ENCODE peak calls at places on chromosomes 12 and 14, in seven cellular contexts. One of them, this sample, is unnamed. For H3K9me3, the result is how much of the 10 kb centered on the place peaks cover.

GRCh38 chr12:5503774-5504173 is 71.9 kb downstream of the NTF3 start:
- DNase-seq in A549: no peak
- DNase-seq in upper lobe of right lung: no peak
- DNase-seq in endodermal cell: no peak
- DNase-seq in tibial artery: no peak
- DNase-seq in heart left ventricle: no peak
- DNase-seq in stomach: no peak
- DNase-seq in this sample: no peak

GRCh38 chr12:112419269-112420133 is 754 bp downstream of the PTPN11 start:
- DNase-seq in heart left ventricle: peak
- DNase-seq in tibial artery: peak
- DNase-seq in A549: peak
- DNase-seq in endodermal cell: peak
- DNase-seq in upper lobe of right lung: peak
- DNase-seq in stomach: peak
- DNase-seq in this sample: peak

GRCh38 chr12:110744176-110744575 is 1.5 kb upstream of the PPP1CC start:
- DNase-seq in upper lobe of right lung: no peak
- DNase-seq in endodermal cell: no peak
- DNase-seq in A549: peak
- DNase-seq in stomach: no peak
- DNase-seq in tibial artery: no peak
- DNase-seq in heart left ventricle: no peak
- DNase-seq in this sample: no peak

GRCh38 chr12:4027412-4027811 is 154.2 kb upstream of the PARP11 start:
- DNase-seq in upper lobe of right lung: no peak
- DNase-seq in heart left ventricle: no peak
- DNase-seq in tibial artery: no peak
- DNase-seq in stomach: no peak
- DNase-seq in A549: no peak
- DNase-seq in endodermal cell: no peak
- DNase-seq in this sample: no peak

GRCh38 chr14:21109377-21110260 is 8.8 kb downstream of the TMEM253 start:
- DNase-seq in upper lobe of right lung: no peak
- DNase-seq in heart left ventricle: no peak
- DNase-seq in A549: no peak
- DNase-seq in stomach: no peak
- DNase-seq in tibial artery: no peak
- DNase-seq in endodermal cell: no peak
- DNase-seq in this sample: no peak

GRCh38 chr12:65822732-65823480 is 1.4 kb upstream of the HMGA2 start:
- DNase-seq in heart left ventricle: no peak
- DNase-seq in stomach: peak
- DNase-seq in tibial artery: no peak
- DNase-seq in endodermal cell: peak
- DNase-seq in upper lobe of right lung: no peak
- DNase-seq in A549: peak
- DNase-seq in this sample: no peak

GRCh38 chr12:24854017-24854416 is 94.9 kb downstream of the BCAT1 start:
- DNase-seq in endodermal cell: no peak
- DNase-seq in upper lobe of right lung: no peak
- DNase-seq in tibial artery: no peak
- DNase-seq in stomach: no peak
- DNase-seq in A549: no peak
- DNase-seq in heart left ventricle: no peak
- DNase-seq in this sample: no peak

GRCh38 chr14:22131749-22132476 is 457.1 kb downstream of the DAD1 start:
- DNase-seq in heart left ventricle: no peak
- DNase-seq in upper lobe of right lung: no peak
- DNase-seq in tibial artery: no peak
- DNase-seq in endodermal cell: peak
- DNase-seq in A549: peak
- DNase-seq in stomach: no peak
- DNase-seq in this sample: peak

GRCh38 chr14:75301666-75302325 is 23.2 kb downstream of the FOS start:
- DNase-seq in tibial artery: peak
- DNase-seq in stomach: no peak
- DNase-seq in upper lobe of right lung: peak
- DNase-seq in endodermal cell: no peak
- DNase-seq in A549: peak
- DNase-seq in heart left ventricle: no peak
- DNase-seq in this sample: no peak

GRCh38 chr12:132170637-132171292 is 26.5 kb downstream of the NOC4L start:
- DNase-seq in stomach: no peak
- DNase-seq in upper lobe of right lung: peak
- DNase-seq in tibial artery: no peak
- DNase-seq in heart left ventricle: peak
- DNase-seq in A549: no peak
- DNase-seq in endodermal cell: no peak
- DNase-seq in this sample: peak

GRCh38 chr12:67052981-67053380 is 216.2 kb upstream of the CAND1 start:
- DNase-seq in endodermal cell: no peak
- DNase-seq in A549: no peak
- DNase-seq in heart left ventricle: no peak
- DNase-seq in tibial artery: no peak
- DNase-seq in upper lobe of right lung: no peak
- DNase-seq in stomach: no peak
- DNase-seq in this sample: no peak

DNA sequence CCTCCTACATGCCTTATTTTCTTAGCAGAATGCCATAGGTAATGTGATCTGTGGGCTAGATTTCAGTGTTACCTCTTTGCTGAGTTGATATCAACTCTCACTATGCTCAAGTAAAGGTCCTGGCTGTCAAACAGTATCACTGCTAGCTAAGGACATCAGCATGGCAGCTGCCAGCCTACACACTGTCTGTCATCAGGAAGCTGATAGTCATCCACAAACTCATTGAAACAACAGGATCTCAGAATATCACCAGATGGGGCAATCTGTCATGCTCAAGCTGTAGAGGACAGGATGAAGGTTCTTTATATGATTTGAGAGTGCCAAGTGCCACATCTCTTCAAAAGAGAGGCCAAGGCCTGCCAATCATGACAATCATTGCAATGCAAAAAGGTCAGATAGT is 811.5 kb upstream of the SEL1L start:
- DNase-seq in stomach: no peak
- DNase-seq in tibial artery: no peak
- DNase-seq in upper lobe of right lung: no peak
- DNase-seq in endodermal cell: no peak
- DNase-seq in heart left ventricle: no peak
- DNase-seq in A549: no peak
- DNase-seq in this sample: no peak
- H3K9me3 ChIP-seq in stomach: under half
- H3K9me3 ChIP-seq in tibial artery: under half
- H3K9me3 ChIP-seq in upper lobe of right lung: under half
- H3K9me3 ChIP-seq in endodermal cell: under half
- H3K9me3 ChIP-seq in heart left ventricle: under half
- H3K9me3 ChIP-seq in A549: under half
- H3K9me3 ChIP-seq in this sample: under half

GRCh38 chr12:117750657-117751056 is 218.1 kb downstream of the KSR2 start:
- DNase-seq in endodermal cell: peak
- DNase-seq in heart left ventricle: no peak
- DNase-seq in A549: no peak
- DNase-seq in tibial artery: no peak
- DNase-seq in upper lobe of right lung: no peak
- DNase-seq in stomach: no peak
- DNase-seq in this sample: no peak
- TF ChIP-seq CTCF in endodermal cell: no peak
- TF ChIP-seq CTCF in heart left ventricle: no peak
- TF ChIP-seq CTCF in A549: no peak
- TF ChIP-seq CTCF in tibial artery: no peak
- TF ChIP-seq CTCF in upper lobe of right lung: no peak
- TF ChIP-seq CTCF in stomach: no peak
- TF ChIP-seq CTCF in this sample: no peak

GRCh38 chr12:12239127-12239526 is 27.7 kb downstream of the LRP6 start:
- DNase-seq in stomach: no peak
- DNase-seq in endodermal cell: no peak
- DNase-seq in heart left ventricle: no peak
- DNase-seq in tibial artery: no peak
- DNase-seq in upper lobe of right lung: no peak
- DNase-seq in A549: no peak
- DNase-seq in this sample: no peak
- H3K9me3 ChIP-seq in stomach: under half
- H3K9me3 ChIP-seq in endodermal cell: under half
- H3K9me3 ChIP-seq in heart left ventricle: under half
- H3K9me3 ChIP-seq in tibial artery: under half
- H3K9me3 ChIP-seq in upper lobe of right lung: under half
- H3K9me3 ChIP-seq in A549: under half
- H3K9me3 ChIP-seq in this sample: under half

GRCh38 chr14:105102361-105102760 is 37.1 kb upstream of the GPR132 start:
- DNase-seq in upper lobe of right lung: no peak
- DNase-seq in heart left ventricle: no peak
- DNase-seq in A549: no peak
- DNase-seq in endodermal cell: no peak
- DNase-seq in stomach: no peak
- DNase-seq in tibial artery: no peak
- DNase-seq in this sample: no peak
- TF ChIP-seq CTCF in upper lobe of right lung: no peak
- TF ChIP-seq CTCF in heart left ventricle: no peak
- TF ChIP-seq CTCF in A549: no peak
- TF ChIP-seq CTCF in endodermal cell: no peak
- TF ChIP-seq CTCF in stomach: no peak
- TF ChIP-seq CTCF in tibial artery: no peak
- TF ChIP-seq CTCF in this sample: no peak

DNA sequence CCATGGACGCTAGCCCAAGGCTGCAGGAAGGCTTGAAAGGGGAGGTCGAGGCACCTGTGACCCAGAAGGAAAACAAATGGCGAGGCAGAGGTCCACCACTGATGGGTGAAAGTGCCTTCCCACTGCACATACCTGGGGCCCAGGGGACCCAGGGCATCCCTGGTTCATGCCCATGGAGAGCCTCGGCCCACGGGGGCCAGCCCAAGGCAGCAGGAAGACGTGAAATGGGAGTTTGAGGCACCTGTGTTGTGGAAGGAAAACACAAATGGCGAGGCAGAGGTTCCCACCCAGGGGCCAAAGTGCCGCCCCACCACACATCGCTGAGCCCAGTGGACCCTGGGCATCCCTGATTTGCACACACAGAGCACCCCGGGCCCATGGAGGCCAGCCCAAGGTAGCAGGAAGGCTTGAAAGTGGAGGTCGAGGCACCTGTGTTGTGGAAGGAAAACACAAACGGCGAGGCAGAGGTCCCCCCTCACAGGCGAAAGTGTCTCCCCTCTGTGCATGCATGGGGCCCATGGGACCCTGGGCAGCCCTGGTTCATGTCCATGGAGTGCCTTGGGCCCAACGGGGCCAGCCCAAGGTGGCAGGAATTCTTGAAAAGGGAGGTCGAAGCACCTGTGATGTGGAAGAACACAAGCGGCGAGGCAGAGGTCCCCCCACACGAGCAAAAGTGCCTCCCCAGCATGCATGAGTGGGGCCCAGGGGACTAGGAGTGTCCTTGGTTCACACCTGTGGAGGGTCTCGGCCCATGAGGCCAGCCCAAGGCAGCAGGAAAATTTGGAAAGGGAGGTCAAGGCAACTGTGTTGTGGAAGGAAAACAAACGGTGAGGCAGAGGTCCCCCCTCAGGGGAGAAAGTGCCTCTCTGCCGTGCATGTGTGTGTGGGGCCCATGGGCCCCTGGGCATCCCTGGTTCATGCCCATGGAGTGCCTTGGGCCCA is 383.3 kb downstream of the ALG10 start:
- DNase-seq in tibial artery: peak
- DNase-seq in heart left ventricle: peak
- DNase-seq in upper lobe of right lung: peak
- DNase-seq in stomach: no peak
- DNase-seq in A549: no peak
- DNase-seq in endodermal cell: peak
- DNase-seq in this sample: peak
- H3K9me3 ChIP-seq in tibial artery: under half
- H3K9me3 ChIP-seq in heart left ventricle: under half
- H3K9me3 ChIP-seq in upper lobe of right lung: under half
- H3K9me3 ChIP-seq in stomach: half or more
- H3K9me3 ChIP-seq in A549: under half
- H3K9me3 ChIP-seq in endodermal cell: half or more
- H3K9me3 ChIP-seq in this sample: under half

GRCh38 chr12:46382425-46382973 is 9.9 kb upstream of the SLC38A2 start:
- DNase-seq in tibial artery: no peak
- DNase-seq in A549: no peak
- DNase-seq in endodermal cell: peak
- DNase-seq in stomach: no peak
- DNase-seq in heart left ventricle: no peak
- DNase-seq in upper lobe of right lung: no peak
- DNase-seq in this sample: no peak

GRCh38 chr12:46382974-46383653 is 10.5 kb upstream of the SLC38A2 start:
- DNase-seq in upper lobe of right lung: peak
- DNase-seq in tibial artery: peak
- DNase-seq in A549: peak
- DNase-seq in stomach: peak
- DNase-seq in endodermal cell: peak
- DNase-seq in heart left ventricle: peak
- DNase-seq in this sample: peak

GRCh38 chr12:46384451-46385301 is 12.1 kb upstream of the SLC38A2 start:
- DNase-seq in endodermal cell: peak
- DNase-seq in upper lobe of right lung: no peak
- DNase-seq in stomach: no peak
- DNase-seq in heart left ventricle: no peak
- DNase-seq in tibial artery: no peak
- DNase-seq in A549: no peak
- DNase-seq in this sample: no peak

GRCh38 chr12:46385439-46385838 is 12.9 kb upstream of the SLC38A2 start:
- DNase-seq in stomach: no peak
- DNase-seq in tibial artery: no peak
- DNase-seq in endodermal cell: peak
- DNase-seq in A549: peak
- DNase-seq in heart left ventricle: no peak
- DNase-seq in upper lobe of right lung: no peak
- DNase-seq in this sample: no peak

DNA sequence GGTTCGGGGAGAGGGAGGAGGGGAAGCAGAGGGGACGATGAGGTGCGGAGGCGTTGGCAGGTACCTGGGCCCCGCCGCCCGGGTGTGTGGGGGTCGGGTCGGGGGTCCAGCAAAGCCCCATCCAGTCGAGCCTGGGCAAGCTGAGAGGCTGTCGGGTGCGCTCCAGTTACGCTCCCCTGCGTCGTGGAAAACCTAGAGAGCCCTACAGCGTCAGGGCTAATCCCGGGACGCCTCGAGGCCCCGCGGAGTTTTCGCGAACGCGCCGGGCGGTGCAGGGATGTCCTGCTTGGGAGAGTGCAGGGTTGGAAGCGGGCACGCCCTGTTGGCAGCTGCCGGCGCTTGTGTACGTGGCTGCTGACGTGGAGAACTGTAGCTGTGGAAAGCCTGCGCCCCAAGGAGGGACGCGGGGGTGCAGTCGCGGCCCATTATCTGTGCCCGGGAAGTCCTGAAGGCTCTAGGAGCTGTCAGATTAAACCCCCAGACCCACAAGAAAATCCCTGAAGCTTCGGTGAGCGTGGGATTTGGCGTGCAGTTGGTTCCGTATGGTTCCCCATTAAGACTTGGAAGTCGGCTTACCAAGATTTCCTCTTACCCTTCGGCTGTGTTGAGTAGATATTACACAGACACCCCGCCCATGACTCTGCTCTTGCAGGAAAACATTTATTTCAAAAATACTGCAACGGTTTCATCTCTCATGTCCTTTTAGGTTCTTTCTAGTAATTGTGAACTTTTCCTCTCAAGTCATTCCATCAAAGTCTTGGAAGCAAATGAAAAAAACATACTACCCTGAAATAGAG is 11.3 kb upstream of the SLC38A2 start:
- DNase-seq in endodermal cell: no peak
- DNase-seq in heart left ventricle: peak
- DNase-seq in tibial artery: peak
- DNase-seq in upper lobe of right lung: peak
- DNase-seq in stomach: peak
- DNase-seq in A549: peak
- DNase-seq in this sample: peak
- TF ChIP-seq CTCF in endodermal cell: no peak
- TF ChIP-seq CTCF in heart left ventricle: no peak
- TF ChIP-seq CTCF in tibial artery: no peak
- TF ChIP-seq CTCF in upper lobe of right lung: peak
- TF ChIP-seq CTCF in stomach: no peak
- TF ChIP-seq CTCF in A549: no peak
- TF ChIP-seq CTCF in this sample: no peak